ENCODE peak calls at places on chromosomes 6 and 20, in nine cellular contexts. J is pancreas; A is AG10803; G is cardiac muscle cell; E is CD8-positive, alpha-beta T cell; M is spleen; I is kidney epithelial cell; Y is tibial artery; T is GM12865. F is an unnamed sample.
A peak's percentile ranks its signal among the peaks of the same experiment; 100 is the strongest.

GRCh38 chr20:53176133-53176532 is 204.0 kb downstream of the TSHZ2 start:
- DNase-seq in J (no peak), A (no peak), G (no peak), E (no peak), M (no peak), I (no peak), Y (no peak), T (no peak), F (no peak)

GRCh38 chr6:3665608-3666007 is 85.9 kb downstream of the PXDC1 start:
- DNase-seq in J (no peak), A (no peak), G (no peak), E (no peak), M (no peak), I (no peak), Y (no peak), T (no peak), F (no peak)

GRCh38 chr20:45405566-45406259 is 2.4 kb upstream of the DBNDD2 start:
- DNase-seq in J (no peak), A (no peak), G (no peak), E (peak; percentile 17), M (no peak), I (no peak), Y (peak; percentile 82), T (no peak), F (peak; percentile 84)

GRCh38 chr6:121865811-121866210 is 430.4 kb downstream of the GJA1 start:
- DNase-seq in J (no peak), A (no peak), G (no peak), E (no peak), M (no peak), I (no peak), Y (no peak), T (no peak), F (no peak)

GRCh38 chr6:170417881-170418280 is 111.3 kb downstream of the FAM120B start:
- DNase-seq in J (no peak), A (no peak), G (no peak), E (no peak), M (peak; percentile 31), I (no peak), Y (no peak), T (no peak), F (no peak)

GRCh38 chr20:2353231-2353630 is 27.5 kb upstream of the TGM6 start:
- DNase-seq in J (no peak), A (no peak), G (no peak), E (no peak), M (no peak), I (no peak), Y (no peak), T (no peak), F (no peak)

GRCh38 chr6:25717856-25718740 is 36.4 kb upstream of the SLC17A4 start:
- DNase-seq in J (no peak), A (peak; percentile 26), G (peak; percentile 60), E (no peak), M (no peak), I (no peak), Y (no peak), T (peak; percentile 26), F (no peak)

GRCh38 chr6:37059344-37060194 is 54.1 kb downstream of the FGD2 start:
- DNase-seq in J (no peak), A (peak; percentile 95), G (peak; percentile 95), E (no peak), M (peak; percentile 66), I (peak; percentile 97), Y (peak; percentile 84), T (peak; percentile 19), F (no peak)

GRCh38 chr6:69019832-69020231 is 384.8 kb downstream of the ADGRB3 start:
- DNase-seq in J (no peak), A (peak; percentile 31), G (peak; percentile 22), E (no peak), M (no peak), I (no peak), Y (no peak), T (no peak), F (no peak)

GRCh38 chr6:118697554-118697953 is 46.2 kb upstream of the CEP85L start:
- DNase-seq in J (no peak), A (no peak), G (no peak), E (no peak), M (no peak), I (no peak), Y (no peak), T (no peak), F (no peak)

GRCh38 chr6:81075974-81076373 is 676.5 kb downstream of the TENT5A start:
- DNase-seq in J (no peak), A (no peak), G (peak; percentile 29), E (no peak), M (no peak), I (no peak), Y (no peak), T (peak; percentile 3), F (no peak)

GRCh38 chr20:44601801-44602204 is 19.4 kb downstream of the PKIG start:
- DNase-seq in J (no peak), A (peak; percentile 86), G (peak; percentile 85), E (no peak), M (no peak), I (no peak), Y (peak; percentile 92), T (no peak), F (peak; percentile 90)

GRCh38 chr6:4661391-4661790 is 114.8 kb upstream of the CDYL start:
- DNase-seq in J (no peak), A (no peak), G (no peak), E (no peak), M (no peak), I (no peak), Y (no peak), T (no peak), F (peak; percentile 62)

GRCh38 chr6:31464252-31465184 is 33.4 kb upstream of the MICB start:
- DNase-seq in J (no peak), A (no peak), G (no peak), E (no peak), M (no peak), I (no peak), Y (no peak), T (no peak), F (no peak)

GRCh38 chr20:4545526-4545925 is 176.2 kb upstream of the PRND start:
- DNase-seq in J (no peak), A (peak; percentile 97), G (peak; percentile 30), E (no peak), M (no peak), I (no peak), Y (no peak), T (no peak), F (no peak)

GRCh38 chr6:112270756-112271155 is 16.4 kb upstream of the LAMA4 start:
- DNase-seq in J (no peak), A (no peak), G (peak; percentile 64), E (no peak), M (no peak), I (no peak), Y (no peak), T (no peak), F (no peak)

GRCh38 chr20:39784693-39785092 is 822.5 kb downstream of the DHX35 start:
- DNase-seq in J (no peak), A (no peak), G (no peak), E (no peak), M (no peak), I (no peak), Y (no peak), T (no peak), F (no peak)

GRCh38 chr20:19701449-19701848 is 56.6 kb upstream of the RIN2 start:
- DNase-seq in J (no peak), A (no peak), G (no peak), E (no peak), M (no peak), I (no peak), Y (no peak), T (no peak), F (no peak)

GRCh38 chr6:144778773-144779531 is 493.8 kb downstream of the UTRN start:
- DNase-seq in J (no peak), A (no peak), G (no peak), E (no peak), M (no peak), I (no peak), Y (no peak), T (peak; percentile 6), F (no peak)
- TF ChIP-seq CTCF in J (no peak), A (no peak), G (peak; percentile 28), E (no peak), M (no peak), I (no peak), Y (no peak), T (no peak), F (no peak)

DNA sequence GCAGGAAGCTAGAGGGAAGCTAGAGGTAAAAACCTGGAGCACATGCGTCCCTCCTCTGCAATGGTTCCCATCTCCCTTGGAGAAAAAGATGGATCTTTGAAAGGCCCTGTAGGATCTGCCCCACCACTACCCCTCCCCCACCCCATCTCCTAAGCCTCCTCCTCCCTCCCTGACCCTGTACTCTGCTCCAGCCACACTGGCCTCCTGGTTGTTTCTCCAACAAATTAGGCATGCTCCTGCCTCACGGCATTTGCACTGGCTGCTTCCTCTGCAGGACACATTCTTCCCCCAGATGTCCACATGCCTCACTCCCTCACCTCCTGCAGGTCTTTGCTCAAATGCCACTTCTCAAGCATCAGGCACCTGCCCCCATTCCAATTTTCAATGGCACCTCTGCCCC is 45.5 kb downstream of the UBE2V1 start:
- DNase-seq in J (no peak), A (no peak), G (no peak), E (no peak), M (no peak), I (no peak), Y (no peak), T (no peak), F (no peak)
- H3K4me3 ChIP-seq in J (no peak overlapping the region), A (no peak overlapping the region), G (no peak overlapping the region), E (no peak overlapping the region), M (no peak overlapping the region), I (no peak overlapping the region), Y (no peak overlapping the region), T (no peak overlapping the region), F (no peak overlapping the region)

DNA sequence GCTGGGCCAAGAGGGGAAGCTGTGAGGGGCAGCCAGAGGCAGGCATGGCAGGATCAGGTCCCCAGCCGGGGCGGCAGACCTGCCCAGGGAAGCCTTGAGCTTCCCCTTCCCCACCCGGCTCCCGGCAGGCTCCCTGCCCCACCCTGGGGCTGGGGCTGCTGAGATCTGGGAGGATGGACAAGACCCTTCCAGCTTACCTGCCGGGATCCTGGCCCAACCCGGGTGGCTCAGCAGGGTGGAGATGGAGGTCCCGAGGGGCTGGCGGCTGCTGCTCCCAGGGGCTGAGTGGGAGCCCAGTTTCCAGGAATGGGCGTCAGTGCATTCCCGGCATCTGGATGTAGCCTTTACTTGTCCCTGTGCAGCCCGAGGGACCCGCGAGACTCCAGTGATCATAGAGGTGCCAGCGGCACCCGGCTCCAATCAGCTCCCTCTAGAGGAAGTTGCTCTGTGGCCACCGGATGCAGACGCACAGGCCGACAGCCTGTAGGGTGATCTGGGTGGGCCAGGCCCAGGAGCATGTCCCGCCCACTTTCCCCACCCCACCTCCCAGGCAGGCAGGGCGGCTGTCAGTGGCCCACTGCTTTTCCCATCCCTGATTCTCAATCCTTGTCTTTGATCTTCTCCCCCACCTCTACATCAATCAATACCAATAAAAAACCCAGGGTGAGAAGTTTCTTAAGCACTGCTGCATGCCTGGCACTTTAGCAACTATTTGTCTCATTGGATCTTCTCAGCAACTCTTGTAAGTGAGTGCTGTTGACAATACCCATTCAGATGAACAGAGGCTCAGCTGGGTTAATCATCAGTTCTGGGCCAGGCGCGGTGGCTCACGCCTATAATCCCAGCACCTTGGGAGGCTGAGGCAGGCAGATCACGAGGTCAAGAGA is at the start of gene BAK1:
- DNase-seq in J (peak; percentile 86), A (peak; percentile 86), G (peak; percentile 91), E (peak; percentile 84), M (peak; percentile 99), I (peak; percentile 68), Y (peak; percentile 94), T (peak; percentile 94), F (peak; percentile 94)
- TF ChIP-seq CTCF in J (peak; percentile 23), A (peak; percentile 59), G (peak; percentile 58), E (peak; percentile 44), M (peak; percentile 63), I (peak; percentile 67), Y (peak; percentile 42), T (peak; percentile 51), F (no peak)

GRCh38 chr6:117483645-117484016 is 1.2 kb downstream of the DCBLD1 start:
- DNase-seq in J (no peak), A (no peak), G (peak; percentile 54), E (no peak), M (no peak), I (no peak), Y (no peak), T (peak; percentile 72), F (no peak)
- H3K4me3 ChIP-seq in J (peak overlapping the region; percentile 64), A (peak overlapping the region; percentile 88), G (peak overlapping the region; percentile 42), E (peak overlapping the region; percentile 72), M (peak overlapping the region; percentile 73), I (peak overlapping the region; percentile 93), Y (peak overlapping the region; percentile 85), T (peak overlapping the region; percentile 96), F (peak overlapping the region; percentile 72)

F was measured in coronary artery.